ENCODE peak calls at places on chromosomes 13 and 19, in six cellular contexts. Q, X, F, Z, B and C are unnamed samples.

GRCh38 chr13:79791471-79792042 is 310.6 kb downstream of the NDFIP2 start:
- DNase-seq in B (no peak), X (no peak), Q (no peak), F (no peak), Z (no peak), C (no peak)

GRCh38 chr13:98525852-98526512 is 50.9 kb downstream of the STK24 start:
- DNase-seq in B (no peak), Z (no peak), Q (no peak), F (no peak), X (no peak), C (no peak)

GRCh38 chr13:88136098-88136790 is 465.1 kb downstream of the SLITRK5 start:
- DNase-seq in Q (no peak), B (no peak), X (no peak), Z (no peak), F (no peak), C (no peak)

GRCh38 chr19:44648536-44649370 is 5.0 kb downstream of the PVR start:
- DNase-seq in B (no peak), F (no peak), X (no peak), Q (no peak), Z (peak), C (peak)

GRCh38 chr13:69600811-69601210 is 506.8 kb upstream of the ATXN8OS start:
- DNase-seq in Z (no peak), F (no peak), Q (no peak), B (no peak), X (no peak), C (no peak)

GRCh38 chr19:57190301-57190700 is 999 bp upstream of the ZNF264 start:
- DNase-seq in Z (no peak), F (no peak), X (no peak), B (no peak), Q (no peak), C (no peak)

GRCh38 chr13:107387525-107387924 is 819.6 kb upstream of the ARGLU1 start:
- DNase-seq in F (no peak), Z (no peak), Q (no peak), X (no peak), B (no peak), C (no peak)

GRCh38 chr13:66114127-66114526 is 1116.0 kb downstream of the PCDH9 start:
- DNase-seq in X (no peak), Q (no peak), Z (peak), B (no peak), F (peak), C (no peak)

GRCh38 chr13:102680842-102681725 is 13.8 kb downstream of the METTL21C start:
- DNase-seq in Z (no peak), X (no peak), F (no peak), Q (no peak), B (no peak), C (no peak)

GRCh38 chr13:109344552-109345157 is 441.7 kb downstream of the IRS2 start:
- DNase-seq in Q (no peak), X (peak), B (no peak), F (no peak), Z (no peak), C (peak)

GRCh38 chr19:34712606-34713261 is 21.3 kb upstream of the ZNF181 start:
- DNase-seq in X (peak), Q (no peak), B (peak), F (peak), Z (peak), C (peak)

GRCh38 chr13:37014609-37015008 is 14.0 kb downstream of the EXOSC8 start:
- DNase-seq in Q (no peak), Z (no peak), B (no peak), F (no peak), X (no peak), C (no peak)

GRCh38 chr19:19997656-19998268 is 41.5 kb downstream of the ZNF682 start:
- DNase-seq in Z (no peak), F (no peak), Q (no peak), B (peak), X (no peak), C (no peak)

GRCh38 chr13:68987585-68987984 is 1120.0 kb upstream of the ATXN8OS start:
- DNase-seq in Z (no peak), Q (no peak), X (no peak), B (no peak), F (no peak), C (no peak)

GRCh38 chr19:11420429-11420893 is 1.3 kb upstream of the RGL3 start:
- DNase-seq in B (no peak), Z (no peak), X (no peak), F (peak), Q (peak), C (no peak)

GRCh38 chr19:37114001-37114400 is 35.8 kb downstream of the ZNF420 start:
- DNase-seq in B (no peak), Z (no peak), Q (no peak), F (no peak), X (no peak), C (no peak)